ENCODE peak calls at places on chromosomes 5 and 9, in six cellular contexts. B is NCI-H1092, F is GM03348, T is IMR-90, M is 8988T, D is EH. U is an unnamed sample.

GRCh38 chr9:123620258-123620657 is 264.3 kb downstream of the CRB2 start:
- DNase-seq in B (no peak), F (no peak), T (peak), M (no peak), D (no peak), U (no peak)

GRCh38 chr9:3855601-3856328 is 330.0 kb upstream of the RFX3 start:
- DNase-seq in B (no peak), F (no peak), T (no peak), M (no peak), D (no peak), U (no peak)

GRCh38 chr5:173050791-173051190 is 5.4 kb upstream of the CREBRF start:
- DNase-seq in B (no peak), F (peak), T (peak), M (no peak), D (peak), U (no peak)

GRCh38 chr5:110268985-110269384 is 457.5 kb downstream of the TMEM232 start:
- DNase-seq in B (no peak), F (no peak), T (no peak), M (no peak), D (no peak), U (no peak)

GRCh38 chr9:21709464-21710058 is 92.9 kb upstream of the MTAP start:
- DNase-seq in B (peak), F (peak), T (peak), M (no peak), D (peak), U (no peak)

GRCh38 chr9:27473135-27473534 is 51.0 kb upstream of the IFNK start:
- DNase-seq in B (no peak), F (peak), T (no peak), M (no peak), D (no peak), U (peak)

GRCh38 chr5:438481-438981 is 4.4 kb upstream of the EXOC3 start:
- DNase-seq in B (no peak), F (no peak), T (no peak), M (no peak), D (no peak), U (peak)

GRCh38 chr5:65263291-65263690 is 218.4 kb downstream of the ADAMTS6 start:
- DNase-seq in B (no peak), F (peak), T (peak), M (no peak), D (peak), U (no peak)

GRCh38 chr5:35815089-35815936 is 41.4 kb upstream of the IL7R start:
- DNase-seq in B (peak), F (no peak), T (no peak), M (no peak), D (peak), U (no peak)

GRCh38 chr9:14179449-14179848 is 134.5 kb downstream of the NFIB start:
- DNase-seq in B (peak), F (no peak), T (no peak), M (no peak), D (no peak), U (no peak)

GRCh38 chr5:31361906-31362900 is 168.7 kb downstream of the CDH6 start:
- DNase-seq in B (no peak), F (peak), T (peak), M (no peak), D (peak), U (no peak)

GRCh38 chr9:421896-422295 is 207.2 kb downstream of the DOCK8 start:
- DNase-seq in B (no peak), F (no peak), T (no peak), M (no peak), D (no peak), U (no peak)

GRCh38 chr9:86201474-86202337 is 57.8 kb downstream of the C9orf153 start:
- DNase-seq in B (no peak), F (no peak), T (no peak), M (no peak), D (peak), U (no peak)

GRCh38 chr9:120985759-120986353 is 59.3 kb upstream of the TRAF1 start:
- DNase-seq in B (no peak), F (peak), T (peak), M (no peak), D (peak), U (no peak)

GRCh38 chr5:9251379-9251980 is 294.4 kb downstream of the SEMA5A start:
- DNase-seq in B (no peak), F (peak), T (peak), M (no peak), D (peak), U (no peak)

GRCh38 chr5:122810405-122810804 is 35.0 kb upstream of the SNX24 start:
- DNase-seq in B (no peak), F (no peak), T (no peak), M (no peak), D (no peak), U (no peak)

GRCh38 chr9:98944130-98945074 is 695 bp downstream of the COL15A1 start:
- DNase-seq in B (no peak), F (peak), T (no peak), M (no peak), D (peak), U (peak)

GRCh38 chr5:56178823-56179222 is 54.3 kb downstream of the ANKRD55 start:
- DNase-seq in B (no peak), F (no peak), T (no peak), M (no peak), D (no peak), U (no peak)

GRCh38 chr5:82018462-82018861 is 46.6 kb downstream of the ATG10 start:
- DNase-seq in B (peak), F (no peak), T (peak), M (no peak), D (peak), U (no peak)

GRCh38 chr5:87526131-87526530 is 113.4 kb upstream of the CCNH start:
- DNase-seq in B (no peak), F (no peak), T (no peak), M (no peak), D (no peak), U (no peak)

GRCh38 chr9:127411122-127411521 is 13.1 kb upstream of the ZNF79 start:
- DNase-seq in B (no peak), F (no peak), T (no peak), M (no peak), D (no peak), U (no peak)

GRCh38 chr5:123365163-123365562 is 58.0 kb downstream of the CEP120 start:
- DNase-seq in B (no peak), F (peak), T (peak), M (no peak), D (peak), U (no peak)

GRCh38 chr9:20491612-20492011 is 130.7 kb downstream of the MLLT3 start:
- DNase-seq in B (no peak), F (no peak), T (no peak), M (no peak), D (no peak), U (no peak)

GRCh38 chr5:126810983-126811382 is 34.0 kb downstream of the LMNB1 start:
- DNase-seq in B (no peak), F (no peak), T (no peak), M (no peak), D (no peak), U (no peak)

GRCh38 chr9:89878003-89878411 is 273.2 kb downstream of the GADD45G start:
- DNase-seq in B (no peak), F (no peak), T (no peak), M (no peak), D (no peak), U (no peak)

GRCh38 chr9:99259231-99259918 is 37.3 kb downstream of the SEC61B start:
- DNase-seq in B (peak), F (peak), T (no peak), M (no peak), D (peak), U (peak)

GRCh38 chr5:40518511-40518917 is 161.2 kb upstream of the PTGER4 start:
- DNase-seq in B (no peak), F (no peak), T (peak), M (no peak), D (peak), U (no peak)

GRCh38 chr5:129977810-129978209 is 73.5 kb downstream of the CHSY3 start:
- DNase-seq in B (no peak), F (no peak), T (no peak), M (no peak), D (no peak), U (no peak)

GRCh38 chr9:97852399-97853055 is 499 bp upstream of the FOXE1 start:
- DNase-seq in B (no peak), F (no peak), T (no peak), M (no peak), D (no peak), U (no peak)

GRCh38 chr9:128341435-128341849 is 1.1 kb downstream of the SLC27A4 start:
- DNase-seq in B (peak), F (peak), T (peak), M (peak), D (peak), U (no peak)

GRCh38 chr9:124664143-124664542 is 107.0 kb downstream of the NR6A1 start:
- DNase-seq in B (no peak), F (no peak), T (no peak), M (no peak), D (no peak), U (no peak)

GRCh38 chr5:71651554-71651953 is 64.4 kb downstream of the MCCC2 start:
- DNase-seq in B (no peak), F (no peak), T (no peak), M (no peak), D (no peak), U (no peak)

GRCh38 chr5:86461169-86461956 is 156.4 kb upstream of the COX7C start:
- DNase-seq in B (no peak), F (no peak), T (no peak), M (no peak), D (no peak), U (no peak)

GRCh38 chr5:115602585-115603125 is 376 bp upstream of the TICAM2 start:
- DNase-seq in B (no peak), F (no peak), T (no peak), M (no peak), D (no peak), U (no peak)